ENCODE peak calls at places on chromosome 22, in six cellular contexts. U, G, M, V, B and Z are unnamed samples.

GRCh38 chr22:20117656-20118571 is 888 bp upstream of the TRMT2A start:
- DNase-seq in U (peak; percentile 28), G (no peak), M (peak; percentile 15), V (peak; percentile 48), B (peak; percentile 52), Z (no peak)

GRCh38 chr22:27075028-27075678 is 417.8 kb downstream of the MIAT start:
- DNase-seq in U (peak; percentile 24), G (no peak), M (no peak), V (no peak), B (peak; percentile 3), Z (no peak)

GRCh38 chr22:21025763-21026755 is 6.3 kb downstream of the SLC7A4 start:
- DNase-seq in U (no peak), G (no peak), M (no peak), V (no peak), B (no peak), Z (no peak)

GRCh38 chr22:40714514-40714966 is 35.3 kb downstream of the MCHR1 start:
- DNase-seq in U (peak; percentile 26), G (no peak), M (no peak), V (no peak), B (peak; percentile 46), Z (no peak)

GRCh38 chr22:45564349-45565030 is 61.8 kb downstream of the FBLN1 start:
- DNase-seq in U (peak; percentile 58), G (no peak), M (no peak), V (no peak), B (no peak), Z (no peak)

GRCh38 chr22:23251445-23252093 is 71.3 kb downstream of the BCR start:
- DNase-seq in U (peak; percentile 27), G (no peak), M (no peak), V (no peak), B (peak; percentile 37), Z (no peak)

GRCh38 chr22:34055525-34056200 is 135.4 kb upstream of the LARGE1 start:
- DNase-seq in U (no peak), G (no peak), M (no peak), V (no peak), B (no peak), Z (no peak)

GRCh38 chr22:48951836-48952235 is 875.8 kb downstream of the BRD1 start:
- DNase-seq in U (no peak), G (no peak), M (no peak), V (peak; percentile 14), B (no peak), Z (no peak)

GRCh38 chr22:30043181-30043580 is 37.1 kb upstream of the HORMAD2 start:
- DNase-seq in U (no peak), G (no peak), M (no peak), V (no peak), B (no peak), Z (no peak)

GRCh38 chr22:27671413-27671721 is 130.2 kb downstream of the MN1 start:
- DNase-seq in U (no peak), G (no peak), M (no peak), V (no peak), B (no peak), Z (no peak)

GRCh38 chr22:47063071-47063509 is 300.6 kb downstream of the TBC1D22A start:
- DNase-seq in U (no peak), G (no peak), M (no peak), V (no peak), B (no peak), Z (no peak)

GRCh38 chr22:32827061-32827602 is 25.6 kb downstream of the TIMP3 start:
- DNase-seq in U (peak; percentile 43), G (no peak), M (no peak), V (no peak), B (no peak), Z (no peak)

GRCh38 chr22:49929553-49929979 is 11.1 kb downstream of the CRELD2 start:
- DNase-seq in U (peak; percentile 24), G (no peak), M (peak; percentile 60), V (peak; percentile 74), B (peak; percentile 48), Z (no peak)

GRCh38 chr22:23742505-23743264 is 8.2 kb downstream of the ZNF70 start:
- DNase-seq in U (peak; percentile 53), G (no peak), M (no peak), V (no peak), B (no peak), Z (no peak)